ENCODE peak calls at places on chromosomes 2 and 18, in four cellular contexts. M, J, T and P are unnamed samples.

GRCh38 chr2:20215183-20216040 is 9.5 kb downstream of the SDC1 start:
- DNase-seq in M (no peak), T (no peak), J (no peak), P (no peak)

GRCh38 chr2:179264238-179265081 is at the start of gene SESTD1:
- DNase-seq in J (peak; percentile 91), M (peak; percentile 65), T (peak; percentile 97), P (peak; percentile 74)

GRCh38 chr2:95329891-95330822 is 33.0 kb downstream of the KCNIP3 start:
- DNase-seq in M (no peak), J (no peak), T (peak; percentile 73), P (no peak)

GRCh38 chr2:127843677-127844076 is 14.3 kb downstream of the POLR2D start:
- DNase-seq in T (no peak), M (no peak), J (no peak), P (no peak)

GRCh38 chr2:40630035-40630434 is 178.1 kb upstream of the SLC8A1 start:
- DNase-seq in M (no peak), J (no peak), T (no peak), P (no peak)

GRCh38 chr2:217335341-217335966 is 475.6 kb upstream of the TNP1 start:
- DNase-seq in J (no peak), M (no peak), T (no peak), P (no peak)

GRCh38 chr2:183284606-183285005 is 160.4 kb downstream of the NUP35 start:
- DNase-seq in M (no peak), J (no peak), T (no peak), P (no peak)

GRCh38 chr2:67930156-67930555 is 132.6 kb downstream of the C1D start:
- DNase-seq in J (no peak), M (no peak), T (no peak), P (no peak)

GRCh38 chr2:45860136-45861106 is 208.9 kb downstream of the PRKCE start:
- DNase-seq in M (peak; percentile 44), T (no peak), J (peak; percentile 84), P (peak; percentile 2)

GRCh38 chr2:202193881-202194353 is 44.5 kb downstream of the SUMO1 start:
- DNase-seq in M (no peak), J (no peak), T (no peak), P (no peak)

GRCh38 chr2:120343433-120344105 is 2.4 kb upstream of the INHBB start:
- DNase-seq in M (peak; percentile 84), J (peak; percentile 97), T (peak; percentile 92), P (peak; percentile 51)

GRCh38 chr18:2410688-2411087 is 160.6 kb downstream of the METTL4 start:
- DNase-seq in T (no peak), M (no peak), J (no peak), P (no peak)

GRCh38 chr2:6948081-6949008 is 31.1 kb downstream of the RNF144A start:
- DNase-seq in J (no peak), M (no peak), T (no peak), P (no peak)

GRCh38 chr2:10378189-10378588 is 69.9 kb downstream of the ODC1 start:
- DNase-seq in J (no peak), M (peak; percentile 35), T (no peak), P (no peak)

GRCh38 chr2:187774551-187775071 is 220.4 kb upstream of the TFPI start:
- DNase-seq in J (no peak), T (no peak), M (no peak), P (no peak)

GRCh38 chr2:112627060-112628040 is 18.4 kb upstream of the SLC20A1 start:
- DNase-seq in T (no peak), M (peak; percentile 62), J (peak; percentile 78), P (no peak)

GRCh38 chr2:166573393-166573792 is 79.3 kb upstream of the SCN7A start:
- DNase-seq in T (no peak), M (no peak), J (no peak), P (no peak)

GRCh38 chr18:36176739-36177138 is 10.6 kb upstream of the MOCOS start:
- DNase-seq in T (no peak), M (no peak), J (no peak), P (no peak)

GRCh38 chr18:47397671-47398319 is 146.3 kb upstream of the SKOR2 start:
- DNase-seq in J (no peak), M (peak; percentile 16), T (no peak), P (peak; percentile 39)

GRCh38 chr18:77761332-77761731 is 511.7 kb downstream of the GALR1 start:
- DNase-seq in J (no peak), T (no peak), M (no peak), P (no peak)

GRCh38 chr2:127090281-127091128 is 16.4 kb downstream of the BIN1 start:
- DNase-seq in M (no peak), J (no peak), T (peak; percentile 64), P (no peak)

GRCh38 chr2:156538083-156538504 is 101.9 kb downstream of the GPD2 start:
- DNase-seq in T (no peak), J (no peak), M (no peak), P (no peak)

GRCh38 chr2:63856302-63856600 is 14.6 kb downstream of the UGP2 start:
- DNase-seq in J (no peak), T (no peak), M (no peak), P (no peak)

GRCh38 chr2:142754182-142754581 is 123.3 kb upstream of the KYNU start:
- DNase-seq in J (no peak), T (no peak), M (no peak), P (no peak)

GRCh38 chr2:236633219-236633570 is 63.6 kb downstream of the ACKR3 start:
- DNase-seq in M (no peak), J (peak; percentile 41), T (no peak), P (no peak)

GRCh38 chr2:127197475-127198385 is 22.4 kb downstream of the CYP27C1 start:
- DNase-seq in J (peak; percentile 84), M (peak; percentile 64), T (peak; percentile 86), P (peak; percentile 45)

GRCh38 chr2:133082034-133082433 is 412.0 kb upstream of the LYPD1 start:
- DNase-seq in M (no peak), T (no peak), J (no peak), P (no peak)

GRCh38 chr2:193350509-193350908 is 1155.8 kb upstream of the TMEFF2 start:
- DNase-seq in T (no peak), M (no peak), J (no peak), P (no peak)

GRCh38 chr2:193349642-193350041 is 1154.9 kb upstream of the TMEFF2 start:
- DNase-seq in T (no peak), M (no peak), J (no peak), P (no peak)

DNA sequence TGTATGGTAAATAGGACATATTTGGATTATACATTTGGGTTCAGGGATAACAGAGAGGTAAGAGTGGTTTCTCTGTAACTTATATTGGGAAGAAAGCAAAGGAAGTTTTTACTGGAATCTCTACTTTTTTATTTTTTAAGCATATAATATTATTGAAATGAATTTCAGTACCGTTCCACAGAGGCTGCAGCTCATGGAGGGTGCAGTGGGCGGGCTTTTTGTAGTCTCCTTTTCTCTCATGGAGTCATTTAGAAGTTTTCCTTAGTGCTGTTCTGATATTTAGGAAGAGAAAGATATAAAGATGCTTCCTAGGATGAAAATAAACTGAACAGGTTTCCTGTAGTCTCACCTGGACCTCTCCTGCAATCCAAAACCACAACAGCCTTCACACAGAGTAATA is 1153.3 kb upstream of the TMEFF2 start:
- DNase-seq in J (no peak), T (no peak), M (no peak), P (no peak)
- TF ChIP-seq POLR2A in J (no peak), T (no peak), M (no peak), P (no peak)

GRCh38 chr2:123513351-123513750 is 511.7 kb upstream of the CNTNAP5 start:
- DNase-seq in M (no peak), J (no peak), T (no peak), P (no peak)
- TF ChIP-seq POLR2A in M (no peak), J (no peak), T (no peak), P (no peak)

GRCh38 chr2:96485751-96486643 is 19.2 kb downstream of the NEURL3 start:
- DNase-seq in T (peak; percentile 87), J (peak; percentile 83), M (peak; percentile 85), P (peak; percentile 25)
- TF ChIP-seq POLR2A in T (peak; percentile 85), J (peak; percentile 22), M (peak; percentile 25), P (peak; percentile 40)

DNA sequence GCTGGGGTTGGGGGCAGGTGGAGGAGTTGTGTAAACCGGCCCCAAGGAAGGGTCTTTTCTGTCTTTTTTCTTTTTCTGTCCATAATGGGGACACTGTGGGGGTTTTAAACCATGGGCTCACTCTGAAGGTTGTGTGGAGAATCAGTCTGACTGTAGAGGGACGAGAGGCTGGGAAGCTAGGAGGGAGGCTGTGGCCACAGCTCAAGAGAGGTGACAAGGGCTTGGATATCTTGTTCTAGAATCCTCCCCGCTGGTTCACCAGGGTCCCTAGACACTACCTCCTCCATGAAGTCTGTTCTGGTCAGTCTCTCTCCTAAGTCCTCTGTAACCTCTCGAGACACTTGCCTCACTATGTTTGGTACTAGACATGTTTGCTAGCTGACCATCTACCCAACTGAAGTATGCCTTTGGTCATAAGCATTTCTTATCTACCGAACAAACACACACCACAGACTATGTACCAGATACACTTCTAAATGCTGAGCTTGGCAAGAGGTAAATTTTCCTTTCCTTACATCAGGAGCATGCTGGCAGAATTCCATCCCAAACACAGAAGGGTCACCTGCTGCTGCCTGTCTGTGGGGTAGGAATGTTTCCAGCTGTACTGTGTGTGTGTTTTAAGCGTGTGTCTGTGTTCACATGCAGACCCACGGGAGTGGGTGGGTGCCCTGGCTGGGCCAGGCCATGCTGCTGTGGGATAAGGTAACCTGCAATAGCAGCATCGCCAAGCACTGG is 69.6 kb upstream of the MGAT4A start:
- DNase-seq in T (peak; percentile 57), M (peak; percentile 45), J (no peak), P (no peak)
- TF ChIP-seq POLR2A in T (no peak), M (no peak), J (no peak), P (no peak)